ENCODE peak calls at places on chromosomes 2 and 18, in six cellular contexts. Q is HCT116, I is cardiac muscle cell, J is right atrium auricular region, B is GM23248, V is tibial nerve. G is an unnamed sample.

GRCh38 chr18:26307161-26307773 is 81.0 kb downstream of the TAF4B start:
- DNase-seq in Q (peak; percentile 15), B (peak; percentile 77), J (no peak), V (no peak), I (peak; percentile 66), G (peak; percentile 7)

GRCh38 chr2:9162841-9163240 is 43.8 kb upstream of the ASAP2 start:
- DNase-seq in V (no peak), Q (no peak), J (no peak), B (no peak), I (no peak), G (no peak)

GRCh38 chr2:109185801-109186570 is 57.0 kb downstream of the SH3RF3 start:
- DNase-seq in B (peak; percentile 87), I (no peak), J (no peak), Q (no peak), V (no peak), G (no peak)

GRCh38 chr2:129748653-129749052 is 230.8 kb upstream of the RAB6C start:
- DNase-seq in V (no peak), B (no peak), J (no peak), I (peak; percentile 49), Q (peak; percentile 18), G (peak; percentile 74)

GRCh38 chr2:69175795-69176715 is 163.1 kb downstream of the ANTXR1 start:
- DNase-seq in V (no peak), I (no peak), Q (no peak), J (no peak), B (no peak), G (no peak)

GRCh38 chr2:196592331-196592911 is 47.1 kb upstream of the CCDC150 start:
- DNase-seq in I (no peak), J (no peak), B (peak; percentile 76), V (no peak), Q (no peak), G (no peak)

GRCh38 chr18:28177828-28178635 is 1.1 kb upstream of the CDH2 start:
- DNase-seq in B (peak; percentile 83), Q (no peak), V (no peak), J (no peak), I (peak; percentile 89), G (peak; percentile 90)

GRCh38 chr2:207483066-207483465 is 46.7 kb upstream of the CREB1 start:
- DNase-seq in Q (no peak), V (no peak), I (no peak), B (no peak), J (no peak), G (no peak)

GRCh38 chr2:96622544-96622943 is 15.6 kb downstream of the KANSL3 start:
- DNase-seq in J (no peak), V (no peak), B (no peak), I (no peak), Q (no peak), G (no peak)

GRCh38 chr2:6845312-6845711 is 20.4 kb downstream of the CMPK2 start:
- DNase-seq in J (no peak), Q (no peak), V (no peak), B (peak; percentile 20), I (peak; percentile 22), G (no peak)

GRCh38 chr2:112138143-112139032 is at the start of gene FBLN7:
- DNase-seq in V (no peak), I (peak; percentile 46), B (peak; percentile 62), J (peak; percentile 50), Q (no peak), G (peak; percentile 91)

GRCh38 chr2:112136081-112136480 is 2.1 kb upstream of the FBLN7 start:
- DNase-seq in V (no peak), B (no peak), Q (no peak), J (no peak), I (no peak), G (no peak)

GRCh38 chr2:112140413-112140802 is 2.2 kb downstream of the FBLN7 start:
- DNase-seq in I (no peak), J (peak; percentile 55), Q (no peak), V (no peak), B (no peak), G (peak; percentile 69)

GRCh38 chr2:112140899-112141622 is 2.9 kb downstream of the FBLN7 start:
- DNase-seq in J (peak; percentile 34), V (no peak), Q (no peak), B (no peak), I (no peak), G (peak; percentile 60)

DNA sequence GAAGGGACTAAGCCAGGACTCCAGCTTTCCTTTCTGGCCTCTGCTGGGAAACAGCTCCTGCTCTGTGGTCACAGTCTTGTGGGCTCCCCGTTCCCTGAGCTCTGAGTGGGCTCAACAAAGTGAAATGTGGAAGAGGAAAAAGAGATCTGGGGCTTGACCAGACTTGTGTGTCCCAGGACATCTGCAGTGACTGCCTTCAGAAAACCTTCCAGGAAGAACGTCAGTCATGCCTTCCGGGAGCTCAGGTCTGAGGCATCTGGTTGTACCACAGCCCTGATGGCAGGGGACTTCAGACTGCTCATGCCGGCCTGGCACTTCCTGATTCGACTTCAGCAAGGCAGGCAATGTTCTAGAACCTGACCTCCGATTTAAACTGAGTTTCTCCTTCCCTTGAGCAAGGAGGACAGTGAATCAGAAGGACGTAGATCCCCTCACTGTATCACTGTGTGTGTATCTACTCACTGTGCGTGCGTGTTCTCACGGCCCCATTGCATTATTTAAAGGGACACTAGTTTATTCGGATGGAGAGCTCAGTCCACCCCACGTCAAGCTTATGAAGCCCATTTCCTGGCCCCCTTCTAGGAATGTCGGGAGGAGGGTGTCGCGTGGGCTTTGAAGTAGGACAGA is 556 bp upstream of the FBLN7 start:
- DNase-seq in I (no peak), B (peak; percentile 76), J (peak; percentile 57), V (no peak), Q (no peak), G (no peak)
- H3K4me3 ChIP-seq in I (peak overlapping the region; percentile 44), B (peak overlapping the region; percentile 74), J (peak overlapping the region; percentile 46), V (peak overlapping the region; percentile 43), Q (no peak overlapping the region), G (peak overlapping the region; percentile 56)

GRCh38 chr18:5146093-5146492 is 51.0 kb downstream of the AKAIN1 start:
- DNase-seq in V (no peak), B (no peak), I (no peak), Q (no peak), J (no peak), G (no peak)
- H3K27me3 ChIP-seq in V (no peaks in the 10 kb centered on the region), B (no peaks in the 10 kb centered on the region), I (no peaks in the 10 kb centered on the region), Q (no peaks in the 10 kb centered on the region), J (no peaks in the 10 kb centered on the region), G (no peaks in the 10 kb centered on the region)

GRCh38 chr2:171702781-171703556 is 15.7 kb downstream of the DYNC1I2 start:
- DNase-seq in I (no peak), Q (no peak), V (no peak), B (peak; percentile 70), J (no peak), G (no peak)
- H3K36me3 ChIP-seq in I (peaks cover 7% of the 10 kb centered on the region), Q (no peaks in the 10 kb centered on the region), V (peaks cover 23% of the 10 kb centered on the region), B (peaks cover 8% of the 10 kb centered on the region), J (peaks cover under 1% of the 10 kb centered on the region), G (no peaks in the 10 kb centered on the region)

DNA sequence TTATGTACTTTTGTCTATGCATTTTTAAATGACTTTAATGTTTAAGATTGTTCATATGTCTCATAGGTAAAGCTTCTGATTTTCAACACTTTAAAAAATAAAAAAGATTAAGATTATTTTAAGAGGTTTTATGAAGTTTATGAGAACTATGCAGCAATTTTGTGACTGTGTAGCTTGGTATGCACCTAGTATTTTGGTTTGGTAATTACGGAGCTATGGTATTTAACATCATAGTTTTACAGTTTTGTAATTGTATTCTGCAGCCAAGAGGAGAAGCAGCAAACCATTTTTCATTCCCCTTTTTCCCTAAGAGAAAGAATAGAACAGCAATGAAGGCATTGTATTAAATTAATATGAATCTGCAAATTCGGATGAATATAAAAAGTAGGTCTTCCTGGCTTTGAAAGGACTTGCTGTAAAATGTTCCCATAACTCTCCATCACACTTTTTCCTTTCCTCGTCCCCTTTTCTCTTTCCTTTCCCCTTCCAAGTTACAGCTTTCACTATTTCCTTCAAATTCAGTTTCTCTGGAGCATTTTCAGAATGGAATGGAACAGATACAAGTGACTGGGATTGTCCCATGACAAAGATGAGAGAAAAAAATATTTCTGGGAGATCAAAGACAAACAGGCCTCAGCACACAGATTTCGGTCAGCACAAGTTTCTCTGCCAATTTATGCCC is 26.0 kb upstream of the PIEZO2 start:
- DNase-seq in Q (no peak), B (peak; percentile 81), J (no peak), I (no peak), V (no peak), G (no peak)
- H3K4me3 ChIP-seq in Q (no peak overlapping the region), B (peak overlapping the region; percentile 44), J (no peak overlapping the region), I (no peak overlapping the region), V (no peak overlapping the region), G (no peak overlapping the region)

DNA sequence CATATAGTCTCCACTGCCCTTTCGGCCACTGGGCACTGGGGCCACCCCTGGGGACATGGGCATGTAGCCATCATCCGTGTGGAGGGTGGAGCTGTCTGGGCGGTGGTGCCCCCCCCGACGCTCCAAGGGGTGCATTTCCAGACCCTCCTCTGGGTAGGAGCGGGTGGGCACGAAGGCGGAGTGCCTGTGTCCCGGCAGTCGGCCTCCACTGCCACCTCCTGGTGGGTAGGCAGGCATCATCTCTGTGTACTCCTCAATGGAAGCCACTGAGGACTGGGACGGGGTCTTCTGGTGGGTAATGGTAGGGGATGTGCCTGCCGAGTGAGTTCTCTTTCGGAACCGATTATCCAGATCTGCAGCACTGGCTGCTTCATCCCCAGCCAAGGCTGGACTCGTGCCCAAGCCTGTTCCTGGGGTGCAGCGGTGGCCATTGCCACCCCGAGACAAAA is 2.8 kb downstream of the IRS1 start:
- DNase-seq in J (no peak), Q (no peak), B (peak; percentile 79), V (no peak), I (no peak), G (peak; percentile 66)
- H3K27me3 ChIP-seq in J (no peaks in the 10 kb centered on the region), Q (no peaks in the 10 kb centered on the region), B (no peaks in the 10 kb centered on the region), V (no peaks in the 10 kb centered on the region), I (no peaks in the 10 kb centered on the region), G (no peaks in the 10 kb centered on the region)

GRCh38 chr2:117945296-117945695 is 68.6 kb downstream of the CCDC93 start:
- DNase-seq in Q (no peak), I (no peak), V (no peak), J (no peak), B (no peak), G (no peak)
- H3K36me3 ChIP-seq in Q (peaks cover 31% of the 10 kb centered on the region), I (peaks cover 39% of the 10 kb centered on the region), V (peaks cover 96% of the 10 kb centered on the region), J (peaks cover 73% of the 10 kb centered on the region), B (peaks cover 44% of the 10 kb centered on the region), G (peaks cover 18% of the 10 kb centered on the region)